ENCODE peak calls at places on chromosomes 4 and X, in six cellular contexts. E, V, F, C, N and Y are unnamed samples.

GRCh38 chrX:150935466-150935865 is 37.0 kb upstream of the CD99L2 start:
- DNase-seq in E (no peak), V (no peak), F (peak), C (no peak), N (no peak), Y (no peak)

GRCh38 chr4:71269241-71269640 is 69.6 kb upstream of the SLC4A4 start:
- DNase-seq in E (no peak), V (no peak), F (no peak), C (no peak), N (no peak), Y (no peak)

GRCh38 chr4:168514249-168514852 is 17.5 kb downstream of the PALLD start:
- DNase-seq in E (peak), V (no peak), F (peak), C (no peak), N (no peak), Y (peak)

GRCh38 chr4:105122334-105122733 is 24.3 kb upstream of the TET2 start:
- DNase-seq in E (peak), V (no peak), F (peak), C (no peak), N (no peak), Y (no peak)

GRCh38 chr4:108937066-108937465 is 174.2 kb upstream of the ETNPPL start:
- DNase-seq in E (no peak), V (no peak), F (no peak), C (no peak), N (no peak), Y (no peak)

GRCh38 chr4:113020966-113021365 is 28.5 kb upstream of the ANK2 start:
- DNase-seq in E (no peak), V (no peak), F (no peak), C (no peak), N (no peak), Y (no peak)

GRCh38 chr4:79030973-79031372 is 91.7 kb upstream of the PAQR3 start:
- DNase-seq in E (no peak), V (no peak), F (no peak), C (no peak), N (no peak), Y (no peak)

GRCh38 chr4:99300934-99301333 is 10.1 kb upstream of the ADH1A start:
- DNase-seq in E (peak), V (peak), F (peak), C (no peak), N (no peak), Y (peak)

GRCh38 chr4:83320548-83320947 is 14.1 kb downstream of the HPSE start:
- DNase-seq in E (no peak), V (no peak), F (peak), C (peak), N (no peak), Y (no peak)

GRCh38 chr4:3868146-3868840 is 102.1 kb downstream of the ADRA2C start:
- DNase-seq in E (no peak), V (no peak), F (no peak), C (no peak), N (no peak), Y (no peak)

GRCh38 chrX:53263597-53264094 is 17.7 kb downstream of the IQSEC2 start:
- DNase-seq in E (no peak), V (no peak), F (peak), C (peak), N (peak), Y (no peak)

GRCh38 chrX:35696760-35697234 is 101.3 kb upstream of the MAGEB16 start:
- DNase-seq in E (no peak), V (no peak), F (peak), C (no peak), N (no peak), Y (no peak)

GRCh38 chr4:184936071-184936470 is 82.2 kb upstream of the HELT start:
- DNase-seq in E (no peak), V (no peak), F (no peak), C (no peak), N (no peak), Y (no peak)

GRCh38 chr4:40515037-40515397 is 114.6 kb downstream of the RBM47 start:
- DNase-seq in E (no peak), V (no peak), F (peak), C (no peak), N (no peak), Y (no peak)

GRCh38 chr4:3857316-3857926 is 91.2 kb downstream of the ADRA2C start:
- DNase-seq in E (no peak), V (no peak), F (no peak), C (no peak), N (no peak), Y (no peak)

GRCh38 chrX:40100537-40101429 is 3.0 kb upstream of the BCOR start:
- DNase-seq in E (peak), V (no peak), F (no peak), C (no peak), N (no peak), Y (no peak)

GRCh38 chrX:115330498-115331138 is 41.1 kb downstream of the LUZP4 start:
- DNase-seq in E (peak), V (no peak), F (peak), C (peak), N (no peak), Y (peak)

GRCh38 chrX:1119275-1119674 is 93.2 kb downstream of the CRLF2 start:
- DNase-seq in E (no peak), V (no peak), F (no peak), C (no peak), N (no peak), Y (no peak)

GRCh38 chr4:94764069-94764468 is 6.3 kb downstream of the BMPR1B start:
- DNase-seq in E (no peak), V (no peak), F (no peak), C (no peak), N (no peak), Y (no peak)

GRCh38 chr4:1411436-1412375 is 5.5 kb upstream of the NKX1-1 start:
- DNase-seq in E (no peak), V (no peak), F (no peak), C (no peak), N (no peak), Y (no peak)

GRCh38 chr4:117793786-117794369 is 240.4 kb upstream of the NDST3 start:
- DNase-seq in E (no peak), V (no peak), F (no peak), C (no peak), N (no peak), Y (peak)

GRCh38 chrX:16479206-16479869 is 170.6 kb upstream of the S100G start:
- DNase-seq in E (no peak), V (no peak), F (peak), C (no peak), N (no peak), Y (no peak)

GRCh38 chr4:97395980-97396562 is 747.2 kb downstream of the STPG2 start:
- DNase-seq in E (no peak), V (no peak), F (no peak), C (no peak), N (no peak), Y (peak)

GRCh38 chr4:54215379-54216072 is 13.6 kb upstream of the PDGFRA start:
- DNase-seq in E (no peak), V (no peak), F (no peak), C (no peak), N (no peak), Y (peak)

GRCh38 chr4:182425302-182425701 is 182.1 kb downstream of the TENM3 start:
- DNase-seq in E (no peak), V (no peak), F (no peak), C (no peak), N (no peak), Y (no peak)

GRCh38 chr4:118224239-118224829 is 128.5 kb downstream of the PRSS12 start:
- DNase-seq in E (peak), V (peak), F (peak), C (peak), N (no peak), Y (peak)

GRCh38 chr4:111689214-111689613 is 456.0 kb upstream of the FAM241A start:
- DNase-seq in E (no peak), V (peak), F (peak), C (no peak), N (no peak), Y (peak)

GRCh38 chr4:134278675-134279074 is 77.1 kb upstream of the PABPC4L start:
- DNase-seq in E (no peak), V (no peak), F (no peak), C (no peak), N (no peak), Y (no peak)

GRCh38 chr4:143559757-143560147 is 46.2 kb downstream of the SMARCA5 start:
- DNase-seq in E (no peak), V (no peak), F (no peak), C (no peak), N (peak), Y (peak)

GRCh38 chr4:29276150-29276549 is 1444.0 kb upstream of the PCDH7 start:
- DNase-seq in E (no peak), V (no peak), F (no peak), C (no peak), N (no peak), Y (peak)

GRCh38 chrX:119826399-119826959 is 26.3 kb downstream of the UPF3B start:
- DNase-seq in E (no peak), V (no peak), F (peak), C (no peak), N (no peak), Y (no peak)

GRCh38 chr4:5870220-5870619 is 22.7 kb downstream of the CRMP1 start:
- DNase-seq in E (no peak), V (no peak), F (no peak), C (no peak), N (no peak), Y (no peak)

GRCh38 chr4:44186850-44187246 is 261.8 kb downstream of the KCTD8 start:
- DNase-seq in E (no peak), V (no peak), F (no peak), C (no peak), N (no peak), Y (no peak)

GRCh38 chr4:130416228-130416627 is 1320.3 kb downstream of the C4orf33 start:
- DNase-seq in E (no peak), V (no peak), F (no peak), C (no peak), N (no peak), Y (no peak)

GRCh38 chrX:1877780-1878179 is 262.9 kb downstream of the ASMT start:
- DNase-seq in E (no peak), V (no peak), F (no peak), C (no peak), N (no peak), Y (no peak)

GRCh38 chr4:3709846-3710441 is 56.2 kb upstream of the ADRA2C start:
- DNase-seq in E (no peak), V (no peak), F (no peak), C (no peak), N (no peak), Y (no peak)